ENCODE peak calls at places on chromosomes 16 and 17, in nine cellular contexts. W is fibroblast of lung, N is colonic mucosa, T is uterus, O is psoas muscle, U is A549, E is neural progenitor cell, I is ovary, J is tibial artery. X is an unnamed sample. For H3K4me1, the result is how much of the 10 kb centered on the place peaks cover.

GRCh38 chr17:20611314-20611713 is 31.8 kb downstream of the CDRT15L2 start:
- DNase-seq in E (peak), U (no peak), W (no peak), N (no peak), T (no peak), O (no peak), I (no peak), J (no peak), X (no peak)

GRCh38 chr17:3920940-3921852 is 4.9 kb upstream of the P2RX1 start:
- DNase-seq in I (no peak), W (no peak), U (no peak), E (no peak), J (peak), O (no peak), T (no peak), N (no peak), X (no peak)

GRCh38 chr16:15972046-15972868 is 22.8 kb downstream of the ABCC1 start:
- DNase-seq in I (no peak), E (no peak), O (no peak), N (no peak), U (no peak), J (no peak), W (peak), T (no peak), X (no peak)

GRCh38 chr16:9049241-9049640 is 42.2 kb upstream of the HAPSTR1 start:
- DNase-seq in N (no peak), I (no peak), E (no peak), O (no peak), W (peak), T (no peak), J (no peak), U (no peak), X (no peak)

GRCh38 chr16:51982715-51983680 is 563.9 kb downstream of the TOX3 start:
- DNase-seq in W (peak), I (no peak), N (peak), J (no peak), T (peak), O (no peak), E (peak), U (peak), X (no peak)

GRCh38 chr17:27295945-27296344 is 2.0 kb downstream of the WSB1 start:
- DNase-seq in T (no peak), W (no peak), O (no peak), E (no peak), J (no peak), N (peak), U (no peak), I (no peak), X (no peak)

GRCh38 chr16:58638148-58639036 is 8.8 kb upstream of the CNOT1 start:
- DNase-seq in J (no peak), E (peak), W (peak), T (peak), I (peak), O (no peak), N (no peak), U (peak), X (no peak)

GRCh38 chr16:67509016-67509415 is 19.6 kb upstream of the RIPOR1 start:
- DNase-seq in W (no peak), O (no peak), E (no peak), J (no peak), T (no peak), U (no peak), I (no peak), N (no peak), X (no peak)

GRCh38 chr17:40833882-40834281 is 11.5 kb upstream of the KRT10 start:
- DNase-seq in T (no peak), O (no peak), I (no peak), E (no peak), N (no peak), W (no peak), U (no peak), J (no peak), X (no peak)

GRCh38 chr17:31452561-31453110 is 61.2 kb downstream of the RAB11FIP4 start:
- DNase-seq in O (no peak), T (no peak), W (no peak), J (no peak), N (no peak), U (no peak), I (no peak), E (no peak), X (no peak)

GRCh38 chr17:80125656-80126448 is 21.1 kb downstream of the EIF4A3 start:
- DNase-seq in T (no peak), E (no peak), J (no peak), W (peak), I (no peak), N (no peak), U (no peak), O (no peak), X (no peak)

GRCh38 chr17:43608313-43608712 is 53.4 kb downstream of the MEOX1 start:
- DNase-seq in W (peak), I (no peak), J (no peak), U (no peak), N (no peak), O (no peak), E (no peak), T (no peak), X (no peak)

GRCh38 chr16:66370786-66371684 is 4.5 kb downstream of the CDH5 start:
- DNase-seq in O (no peak), J (peak), U (no peak), W (no peak), I (peak), E (no peak), N (no peak), T (no peak), X (no peak)

GRCh38 chr17:9072626-9073339 is 51.5 kb downstream of the NTN1 start:
- DNase-seq in N (peak), U (no peak), E (no peak), W (peak), I (peak), T (peak), J (peak), O (peak), X (peak)

GRCh38 chr17:36722121-36722902 is 120.9 kb downstream of the MRM1 start:
- DNase-seq in T (peak), W (peak), I (peak), N (peak), O (peak), E (peak), U (no peak), J (no peak), X (no peak)

GRCh38 chr16:83682126-83682857 is 125.5 kb upstream of the HSBP1 start:
- DNase-seq in W (no peak), T (no peak), J (no peak), E (no peak), I (no peak), O (no peak), U (no peak), N (no peak), X (no peak)

GRCh38 chr17:72273301-72274056 is 152.7 kb downstream of the SOX9 start:
- DNase-seq in J (no peak), E (no peak), W (no peak), I (no peak), T (no peak), U (no peak), O (no peak), N (no peak), X (no peak)

GRCh38 chr17:78998311-78999055 is 11.1 kb downstream of the CANT1 start:
- DNase-seq in T (peak), I (peak), E (no peak), J (peak), W (no peak), U (no peak), O (no peak), N (peak), X (no peak)

GRCh38 chr17:15963670-15964110 is 18.8 kb downstream of the ADORA2B start:
- DNase-seq in N (no peak), W (peak), U (no peak), O (no peak), I (no peak), E (no peak), T (no peak), J (no peak), X (no peak)

GRCh38 chr16:67029249-67030096 is 524 bp downstream of the CBFB start:
- DNase-seq in E (peak), U (peak), O (peak), I (peak), N (peak), W (peak), T (peak), J (peak), X (peak)

GRCh38 chr16:75102595-75102994 is 14.0 kb downstream of the LDHD start:
- DNase-seq in U (no peak), N (no peak), J (no peak), O (no peak), E (no peak), I (no peak), T (no peak), W (no peak), X (no peak)

GRCh38 chr17:66517336-66518009 is 215.1 kb downstream of the PRKCA start:
- DNase-seq in U (no peak), T (no peak), O (no peak), I (no peak), E (no peak), N (no peak), W (no peak), J (no peak), X (no peak)

GRCh38 chr16:81189100-81189664 is 49.3 kb upstream of the BCO1 start:
- DNase-seq in J (peak), I (peak), E (no peak), O (peak), U (no peak), T (peak), N (peak), W (peak), X (peak)

GRCh38 chr16:73231969-73232554 is 184.1 kb upstream of the ZFHX3 start:
- DNase-seq in I (no peak), U (no peak), N (no peak), T (no peak), O (no peak), W (peak), E (no peak), J (no peak), X (no peak)

GRCh38 chr17:80220709-80221215 is 535 bp downstream of the SLC26A11 start:
- DNase-seq in U (peak), O (no peak), I (peak), J (no peak), N (peak), T (peak), W (no peak), E (peak), X (no peak)

GRCh38 chr16:89183463-89183862 is 11.9 kb downstream of the CDH15 start:
- DNase-seq in O (peak), E (no peak), T (no peak), I (no peak), J (no peak), N (peak), W (no peak), U (no peak), X (no peak)

GRCh38 chr17:38509772-38510423 is 81.6 kb downstream of the ARHGAP23 start:
- DNase-seq in I (no peak), O (peak), U (no peak), T (no peak), E (no peak), N (no peak), J (no peak), W (peak), X (no peak)

GRCh38 chr17:20952183-20952582 is 90.6 kb downstream of the USP22 start:
- DNase-seq in O (no peak), J (no peak), W (no peak), N (peak), I (no peak), E (no peak), U (no peak), T (no peak), X (no peak)

GRCh38 chr17:35117984-35118383 is 1.7 kb downstream of the RAD51D start:
- DNase-seq in T (no peak), E (no peak), J (no peak), I (no peak), W (no peak), N (no peak), O (no peak), U (no peak), X (no peak)

GRCh38 chr17:12320286-12320685 is 299.6 kb downstream of the MAP2K4 start:
- DNase-seq in N (no peak), I (no peak), J (no peak), O (no peak), U (no peak), W (no peak), E (no peak), T (peak), X (no peak)

GRCh38 chr17:45791935-45792334 is 7.8 kb downstream of the CRHR1 start:
- DNase-seq in T (no peak), W (no peak), U (no peak), I (no peak), N (peak), O (no peak), J (no peak), E (no peak), X (no peak)

GRCh38 chr17:45792437-45792836 is 8.3 kb downstream of the CRHR1 start:
- DNase-seq in N (no peak), T (no peak), J (no peak), E (no peak), O (no peak), I (no peak), U (no peak), W (no peak), X (no peak)

GRCh38 chr17:45792995-45793755 is 9.1 kb downstream of the CRHR1 start:
- DNase-seq in N (no peak), W (no peak), O (no peak), T (no peak), J (no peak), I (no peak), U (no peak), E (no peak), X (no peak)

GRCh38 chr17:45793999-45794540 is 9.9 kb downstream of the CRHR1 start:
- DNase-seq in T (no peak), U (no peak), N (no peak), O (no peak), I (no peak), W (no peak), J (no peak), E (no peak), X (no peak)

GRCh38 chr17:45794840-45795239 is 10.7 kb downstream of the CRHR1 start:
- DNase-seq in O (no peak), T (no peak), J (no peak), U (peak), E (peak), W (no peak), I (no peak), N (no peak), X (no peak)
- TF ChIP-seq CTCF in O (peak), T (no peak), J (no peak), U (no peak), E (peak), W (no peak), I (no peak), N (no peak), X (no peak)

DNA sequence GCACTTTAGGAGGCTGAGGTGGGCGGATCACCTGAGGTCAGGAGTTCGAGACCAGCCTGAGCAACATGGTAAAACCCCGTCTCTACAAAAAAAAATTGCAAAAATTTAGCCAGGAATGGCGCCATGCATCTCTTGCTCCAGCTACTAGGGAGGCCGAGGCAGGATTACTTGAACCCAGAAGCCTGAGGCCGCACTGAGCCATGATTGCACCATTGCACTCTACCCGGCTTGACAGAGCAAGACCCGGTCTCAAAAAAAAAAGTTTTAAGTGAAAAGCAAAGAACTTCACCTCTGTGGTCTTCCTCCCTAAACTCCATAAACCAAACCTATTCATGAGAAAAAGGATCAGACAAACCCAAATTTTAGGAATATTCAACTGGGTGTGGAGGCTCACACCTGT is 7.0 kb downstream of the CD2BP2 start:
- DNase-seq in O (no peak), T (no peak), E (no peak), W (no peak), J (no peak), N (no peak), I (no peak), U (no peak), X (no peak)
- H3K4me1 ChIP-seq in O (under half), T (under half), E (under half), W (under half), J (under half), N (under half), I (under half), U (under half), X (under half)

GRCh38 chr17:69208640-69209039 is 20.0 kb downstream of the ABCA10 start:
- DNase-seq in O (no peak), U (no peak), N (no peak), E (no peak), I (no peak), J (no peak), W (no peak), T (no peak), X (no peak)

GRCh38 chr17:69218986-69219385 is 9.6 kb downstream of the ABCA10 start:
- DNase-seq in U (no peak), J (no peak), N (no peak), O (no peak), E (no peak), I (no peak), W (no peak), T (no peak), X (no peak)

DNA sequence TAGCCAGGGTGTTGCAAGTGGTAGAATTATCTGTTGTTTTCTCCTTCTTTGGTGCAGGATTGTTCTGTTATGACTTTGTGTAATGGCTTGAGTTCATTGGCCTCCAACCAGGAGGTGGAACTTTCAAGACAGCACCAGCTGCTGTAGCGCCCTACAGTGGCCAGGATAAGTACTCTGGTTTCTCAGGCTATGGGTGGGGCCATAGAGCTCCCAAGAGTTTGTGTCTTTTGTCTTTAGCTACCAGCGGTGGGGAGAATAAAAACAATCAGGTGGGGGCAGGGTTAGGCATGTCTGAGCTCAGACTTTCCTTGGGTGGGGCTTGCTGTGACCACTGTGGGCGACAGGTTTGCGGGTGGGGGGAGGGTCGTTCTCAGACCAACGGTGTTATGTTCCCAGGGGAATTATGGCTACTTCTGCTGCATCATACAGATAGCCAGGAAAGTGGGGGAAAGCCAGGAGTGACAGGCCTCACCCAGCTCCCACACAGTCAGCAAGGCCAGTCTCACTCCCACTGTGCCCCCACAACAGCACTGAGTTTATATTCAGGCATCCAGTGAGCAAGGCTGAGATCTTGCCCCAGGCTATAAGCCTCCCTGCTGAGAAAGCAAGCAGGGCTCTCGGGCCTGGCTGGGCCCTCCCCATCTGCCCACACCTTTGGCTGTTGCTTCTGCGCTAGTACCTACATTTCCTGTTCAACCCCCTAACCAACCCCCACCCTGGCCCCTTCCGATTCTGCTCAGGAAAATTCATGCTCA is 15.4 kb downstream of the ABCA10 start:
- DNase-seq in I (no peak), N (no peak), O (no peak), W (no peak), J (no peak), T (no peak), E (no peak), U (no peak), X (no peak)
- TF ChIP-seq CTCF in I (no peak), N (no peak), O (no peak), W (no peak), J (no peak), T (no peak), E (peak), U (no peak), X (no peak)

GRCh38 chr16:2968368-2968737 is 795 bp upstream of the PAQR4 start:
- DNase-seq in T (no peak), W (no peak), U (no peak), E (no peak), I (no peak), J (no peak), N (peak), O (no peak), X (no peak)

GRCh38 chr16:2970563-2970962 is 1.4 kb downstream of the PAQR4 start:
- DNase-seq in E (no peak), J (no peak), I (no peak), T (no peak), W (no peak), U (no peak), N (no peak), O (no peak), X (no peak)

GRCh38 chr16:2969545-2970521 is 685 bp downstream of the PAQR4 start:
- DNase-seq in U (peak), N (peak), I (no peak), J (peak), O (peak), E (peak), T (no peak), W (peak), X (no peak)

GRCh38 chr16:2967721-2968161 is 1.4 kb upstream of the PAQR4 start:
- DNase-seq in E (no peak), I (no peak), O (no peak), T (no peak), W (no peak), N (no peak), U (no peak), J (no peak), X (no peak)

DNA sequence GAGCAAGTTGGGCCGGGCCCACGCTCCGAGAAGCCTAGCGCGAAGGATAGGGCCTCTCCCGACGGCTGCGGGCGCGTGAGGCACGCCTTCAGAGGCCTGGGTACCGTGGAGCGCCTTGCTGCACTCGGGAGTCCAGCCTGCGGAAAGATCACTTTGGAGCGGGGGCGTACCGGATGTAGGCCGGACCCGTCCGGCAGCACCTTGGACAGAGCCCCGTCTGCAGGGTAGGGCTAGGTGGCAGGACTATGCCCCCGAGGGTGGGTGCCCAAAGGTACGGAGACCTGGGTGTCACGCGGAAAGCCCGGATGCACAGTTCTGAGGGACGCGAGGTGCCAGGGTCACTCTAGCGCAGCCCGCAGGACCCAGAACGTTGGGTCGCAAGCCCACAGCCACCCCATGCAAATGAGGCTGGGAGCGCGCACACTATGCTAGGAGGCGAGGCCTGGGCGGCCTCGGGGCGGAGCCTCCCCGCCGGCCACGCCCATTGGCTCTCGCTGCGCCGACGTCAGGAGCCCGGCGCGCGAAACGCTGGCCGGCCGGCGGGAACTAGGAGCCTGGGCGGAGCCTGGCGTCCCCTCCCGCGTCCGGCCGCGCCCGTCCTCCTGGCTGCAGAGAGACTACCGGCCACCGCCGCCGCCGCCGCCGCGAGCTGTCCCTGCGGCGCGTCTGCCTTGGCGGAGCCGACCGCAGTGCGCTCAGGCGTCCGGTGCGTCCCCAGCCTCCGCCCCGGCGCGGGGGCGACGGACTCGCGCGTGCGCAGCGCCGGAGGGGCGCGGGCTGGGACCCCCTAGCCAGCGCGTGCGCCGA is at the start of gene PAQR4:
- DNase-seq in W (peak), U (peak), E (peak), O (peak), N (peak), T (peak), J (peak), I (peak), X (peak)
- H3K4me1 ChIP-seq in W (under half), U (under half), E (under half), O (under half), N (under half), T (under half), J (under half), I (under half), X (under half)

DNA sequence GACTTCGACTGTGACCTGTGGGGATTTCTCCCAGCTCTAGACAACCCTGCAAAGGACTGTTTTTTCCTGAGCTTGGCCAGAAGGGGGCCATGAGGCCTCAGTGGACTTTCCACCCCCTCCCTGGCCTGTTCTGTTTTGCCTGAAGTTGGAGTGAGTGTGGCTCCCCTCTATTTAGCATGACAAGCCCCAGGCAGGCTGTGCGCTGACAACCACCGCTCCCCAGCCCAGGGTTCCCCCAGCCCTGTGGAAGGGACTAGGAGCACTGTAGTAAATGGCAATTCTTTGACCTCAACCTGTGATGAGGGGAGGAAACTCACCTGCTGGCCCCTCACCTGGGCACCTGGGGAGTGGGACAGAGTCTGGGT is 19.3 kb downstream of the NGFR start:
- DNase-seq in I (no peak), O (no peak), T (peak), N (no peak), W (no peak), U (peak), E (peak), J (no peak), X (no peak)
- TF ChIP-seq CTCF in I (peak), O (peak), T (no peak), N (no peak), W (no peak), U (no peak), E (peak), J (no peak), X (peak)

X was measured in tibial nerve.